ENCODE peak calls at places on chromosome 2, in ten cellular contexts. One of them, this sample, is unnamed.

GRCh38 chr2:109343460-109343859 is 214.5 kb downstream of the SH3RF3 start:
- DNase-seq in psoas muscle: no peak
- DNase-seq in HFFc6: no peak
- DNase-seq in HepG2: no peak
- DNase-seq in spleen: no peak
- DNase-seq in MM.1S: no peak
- DNase-seq in choroid plexus epithelial cell: no peak
- DNase-seq in MCF 10A: no peak
- DNase-seq in cardiac fibroblast: no peak
- DNase-seq in kidney: no peak
- DNase-seq in this sample: no peak

GRCh38 chr2:72921866-72922265 is 4.5 kb downstream of the EMX1 start:
- DNase-seq in psoas muscle: no peak
- DNase-seq in spleen: no peak
- DNase-seq in HFFc6: no peak
- DNase-seq in MCF 10A: no peak
- DNase-seq in choroid plexus epithelial cell: no peak
- DNase-seq in MM.1S: no peak
- DNase-seq in cardiac fibroblast: no peak
- DNase-seq in kidney: no peak
- DNase-seq in HepG2: no peak
- DNase-seq in this sample: no peak

GRCh38 chr2:72181616-72182015 is 34.0 kb upstream of the CYP26B1 start:
- DNase-seq in choroid plexus epithelial cell: no peak
- DNase-seq in psoas muscle: no peak
- DNase-seq in MM.1S: no peak
- DNase-seq in kidney: no peak
- DNase-seq in HepG2: no peak
- DNase-seq in spleen: no peak
- DNase-seq in cardiac fibroblast: no peak
- DNase-seq in MCF 10A: no peak
- DNase-seq in HFFc6: no peak
- DNase-seq in this sample: no peak

GRCh38 chr2:46036929-46037328 is 260.3 kb upstream of the EPAS1 start:
- DNase-seq in HFFc6: no peak
- DNase-seq in HepG2: no peak
- DNase-seq in kidney: no peak
- DNase-seq in spleen: no peak
- DNase-seq in cardiac fibroblast: peak; percentile 66
- DNase-seq in psoas muscle: no peak
- DNase-seq in MCF 10A: no peak
- DNase-seq in choroid plexus epithelial cell: peak; percentile 21
- DNase-seq in MM.1S: no peak
- DNase-seq in this sample: no peak

GRCh38 chr2:133553251-133553650 is 15.0 kb downstream of the NCKAP5 start:
- DNase-seq in MM.1S: no peak
- DNase-seq in psoas muscle: no peak
- DNase-seq in choroid plexus epithelial cell: no peak
- DNase-seq in HepG2: no peak
- DNase-seq in HFFc6: no peak
- DNase-seq in spleen: no peak
- DNase-seq in MCF 10A: no peak
- DNase-seq in cardiac fibroblast: no peak
- DNase-seq in kidney: no peak
- DNase-seq in this sample: no peak

GRCh38 chr2:86671304-86671981 is 47.8 kb upstream of the RNF103 start:
- DNase-seq in cardiac fibroblast: peak; percentile 59
- DNase-seq in spleen: no peak
- DNase-seq in choroid plexus epithelial cell: peak; percentile 61
- DNase-seq in MM.1S: no peak
- DNase-seq in kidney: no peak
- DNase-seq in HepG2: peak; percentile 15
- DNase-seq in HFFc6: no peak
- DNase-seq in MCF 10A: peak; percentile 18
- DNase-seq in psoas muscle: no peak
- DNase-seq in this sample: no peak

GRCh38 chr2:101230541-101230993 is 22.1 kb upstream of the CNOT11 start:
- DNase-seq in choroid plexus epithelial cell: peak; percentile 85
- DNase-seq in spleen: no peak
- DNase-seq in psoas muscle: no peak
- DNase-seq in kidney: no peak
- DNase-seq in HepG2: peak; percentile 86
- DNase-seq in cardiac fibroblast: no peak
- DNase-seq in HFFc6: peak; percentile 17
- DNase-seq in MCF 10A: no peak
- DNase-seq in MM.1S: no peak
- DNase-seq in this sample: no peak

GRCh38 chr2:147844691-147845607 is at the start of gene ACVR2A:
- DNase-seq in HFFc6: peak; percentile 24
- DNase-seq in choroid plexus epithelial cell: peak; percentile 39
- DNase-seq in cardiac fibroblast: peak; percentile 39
- DNase-seq in kidney: peak; percentile 83
- DNase-seq in MM.1S: peak; percentile 73
- DNase-seq in psoas muscle: peak; percentile 68
- DNase-seq in spleen: peak; percentile 82
- DNase-seq in MCF 10A: peak; percentile 57
- DNase-seq in HepG2: peak; percentile 31
- DNase-seq in this sample: no peak

GRCh38 chr2:170498559-170498958 is 216.6 kb upstream of the SP5 start:
- DNase-seq in MCF 10A: no peak
- DNase-seq in MM.1S: no peak
- DNase-seq in cardiac fibroblast: no peak
- DNase-seq in HFFc6: no peak
- DNase-seq in choroid plexus epithelial cell: no peak
- DNase-seq in psoas muscle: no peak
- DNase-seq in spleen: no peak
- DNase-seq in kidney: no peak
- DNase-seq in HepG2: no peak
- DNase-seq in this sample: no peak

GRCh38 chr2:138219961-138220360 is 255.7 kb downstream of the HNMT start:
- DNase-seq in psoas muscle: no peak
- DNase-seq in MM.1S: no peak
- DNase-seq in MCF 10A: no peak
- DNase-seq in kidney: no peak
- DNase-seq in cardiac fibroblast: peak; percentile 7
- DNase-seq in HFFc6: no peak
- DNase-seq in HepG2: peak; percentile 15
- DNase-seq in choroid plexus epithelial cell: no peak
- DNase-seq in spleen: no peak
- DNase-seq in this sample: no peak

DNA sequence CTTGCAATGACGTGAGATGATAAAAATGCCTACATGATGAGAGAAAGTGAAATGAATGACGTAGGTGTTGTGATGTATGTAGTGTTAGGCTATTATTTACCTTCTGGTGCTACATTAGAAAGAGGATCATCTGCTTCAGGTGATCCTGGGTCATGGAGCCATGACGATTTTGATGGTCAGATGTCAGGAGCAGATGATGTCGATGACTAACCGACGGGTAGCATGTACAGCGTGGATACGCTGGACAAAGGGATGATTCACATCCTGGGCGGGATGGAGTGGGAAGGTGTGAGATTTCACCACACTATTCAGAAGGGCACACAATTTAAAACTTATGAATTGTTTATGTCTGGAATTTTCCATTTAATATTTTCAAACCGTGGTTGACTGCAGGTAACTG is 43.5 kb upstream of the ACVR1C start:
- DNase-seq in MM.1S: no peak
- DNase-seq in HepG2: peak; percentile 5
- DNase-seq in choroid plexus epithelial cell: no peak
- DNase-seq in cardiac fibroblast: no peak
- DNase-seq in MCF 10A: peak; percentile 77
- DNase-seq in spleen: no peak
- DNase-seq in psoas muscle: no peak
- DNase-seq in HFFc6: no peak
- DNase-seq in kidney: no peak
- DNase-seq in this sample: no peak
- TF ChIP-seq CTCF in MM.1S: no peak
- TF ChIP-seq CTCF in HepG2: no peak
- TF ChIP-seq CTCF in choroid plexus epithelial cell: no peak
- TF ChIP-seq CTCF in cardiac fibroblast: no peak
- TF ChIP-seq CTCF in MCF 10A: no peak
- TF ChIP-seq CTCF in spleen: no peak
- TF ChIP-seq CTCF in psoas muscle: no peak
- TF ChIP-seq CTCF in HFFc6: no peak
- TF ChIP-seq CTCF in kidney: no peak
- TF ChIP-seq CTCF in this sample: no peak

DNA sequence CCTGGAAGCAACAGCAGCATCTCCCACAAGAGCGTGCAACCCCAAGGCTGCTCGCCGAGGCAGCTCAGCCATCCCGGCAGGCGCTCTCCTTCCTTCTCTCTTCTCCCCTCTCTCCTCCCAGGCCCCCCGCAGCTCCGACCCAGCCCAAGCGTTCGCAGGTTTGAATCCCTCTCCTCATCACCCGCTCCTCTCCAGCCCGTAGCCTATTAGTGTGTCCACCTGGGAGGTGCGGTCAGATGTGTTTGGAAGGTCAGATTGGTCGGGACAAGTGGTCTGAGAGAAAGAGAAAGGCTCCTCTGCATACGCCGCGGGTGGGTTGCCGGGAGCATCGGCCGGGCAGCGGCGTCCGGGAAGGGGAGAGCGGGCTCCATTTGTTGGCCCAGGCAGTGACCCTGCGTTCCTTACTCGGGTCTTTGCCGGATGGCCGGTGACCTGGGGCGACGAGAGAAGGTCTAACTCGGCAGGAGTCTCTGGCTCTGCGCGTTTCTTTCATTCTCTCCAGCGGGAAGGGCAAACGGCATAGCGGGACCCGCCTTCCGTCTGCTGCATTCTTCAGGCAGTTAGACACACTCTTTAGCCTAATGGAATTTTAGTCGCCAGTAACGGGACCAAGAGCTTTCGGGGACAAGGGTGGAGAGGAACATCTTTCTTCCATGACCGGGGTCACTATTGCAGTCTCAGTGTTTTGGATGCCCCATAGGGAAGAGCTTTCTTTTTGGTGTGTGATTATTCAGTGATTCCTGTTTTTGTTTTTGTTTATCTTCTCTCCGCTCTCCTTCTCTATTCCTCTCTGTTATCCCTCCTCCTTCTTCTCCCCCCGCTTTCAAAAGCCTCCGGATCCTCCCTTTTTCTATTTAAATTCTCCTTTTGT is 1.1 kb upstream of the TMEFF2 start:
- DNase-seq in MM.1S: no peak
- DNase-seq in spleen: peak; percentile 72
- DNase-seq in HFFc6: no peak
- DNase-seq in MCF 10A: peak; percentile 46
- DNase-seq in kidney: peak; percentile 63
- DNase-seq in choroid plexus epithelial cell: peak; percentile 20
- DNase-seq in cardiac fibroblast: peak; percentile 35
- DNase-seq in HepG2: no peak
- DNase-seq in psoas muscle: peak; percentile 44
- DNase-seq in this sample: peak; percentile 10
- TF ChIP-seq CTCF in MM.1S: no peak
- TF ChIP-seq CTCF in spleen: no peak
- TF ChIP-seq CTCF in HFFc6: no peak
- TF ChIP-seq CTCF in MCF 10A: no peak
- TF ChIP-seq CTCF in kidney: no peak
- TF ChIP-seq CTCF in choroid plexus epithelial cell: no peak
- TF ChIP-seq CTCF in cardiac fibroblast: no peak
- TF ChIP-seq CTCF in HepG2: no peak
- TF ChIP-seq CTCF in psoas muscle: no peak
- TF ChIP-seq CTCF in this sample: no peak

GRCh38 chr2:161223139-161223732 is 63.0 kb downstream of the TANK start:
- DNase-seq in spleen: no peak
- DNase-seq in HFFc6: peak; percentile 50
- DNase-seq in MM.1S: peak; percentile 52
- DNase-seq in HepG2: peak; percentile 51
- DNase-seq in kidney: no peak
- DNase-seq in choroid plexus epithelial cell: peak; percentile 79
- DNase-seq in cardiac fibroblast: peak; percentile 72
- DNase-seq in MCF 10A: peak; percentile 51
- DNase-seq in psoas muscle: no peak
- DNase-seq in this sample: no peak
- TF ChIP-seq CTCF in spleen: peak; percentile 64
- TF ChIP-seq CTCF in HFFc6: peak; percentile 90
- TF ChIP-seq CTCF in MM.1S: peak; percentile 63
- TF ChIP-seq CTCF in HepG2: peak; percentile 61
- TF ChIP-seq CTCF in kidney: peak; percentile 55
- TF ChIP-seq CTCF in choroid plexus epithelial cell: peak; percentile 62
- TF ChIP-seq CTCF in cardiac fibroblast: peak; percentile 47
- TF ChIP-seq CTCF in MCF 10A: peak; percentile 61
- TF ChIP-seq CTCF in psoas muscle: peak; percentile 81
- TF ChIP-seq CTCF in this sample: peak; percentile 80

GRCh38 chr2:158457826-158458616 is 1.3 kb downstream of the PKP4 start:
- DNase-seq in kidney: peak; percentile 93
- DNase-seq in choroid plexus epithelial cell: peak; percentile 62
- DNase-seq in spleen: no peak
- DNase-seq in HFFc6: peak; percentile 58
- DNase-seq in HepG2: peak; percentile 95
- DNase-seq in MCF 10A: peak; percentile 59
- DNase-seq in cardiac fibroblast: peak; percentile 60
- DNase-seq in psoas muscle: peak; percentile 81
- DNase-seq in MM.1S: peak; percentile 78
- DNase-seq in this sample: peak; percentile 72

GRCh38 chr2:158459161-158460003 is 2.6 kb downstream of the PKP4 start:
- DNase-seq in kidney: no peak
- DNase-seq in HFFc6: no peak
- DNase-seq in cardiac fibroblast: peak; percentile 12
- DNase-seq in HepG2: peak; percentile 20
- DNase-seq in spleen: no peak
- DNase-seq in psoas muscle: no peak
- DNase-seq in MM.1S: no peak
- DNase-seq in choroid plexus epithelial cell: peak; percentile 23
- DNase-seq in MCF 10A: peak; percentile 32
- DNase-seq in this sample: no peak

GRCh38 chr2:158458617-158458920 is 1.8 kb downstream of the PKP4 start:
- DNase-seq in spleen: no peak
- DNase-seq in cardiac fibroblast: peak; percentile 13
- DNase-seq in choroid plexus epithelial cell: peak; percentile 33
- DNase-seq in psoas muscle: no peak
- DNase-seq in kidney: no peak
- DNase-seq in HFFc6: no peak
- DNase-seq in MCF 10A: no peak
- DNase-seq in MM.1S: no peak
- DNase-seq in HepG2: peak; percentile 30
- DNase-seq in this sample: no peak

GRCh38 chr2:158457092-158457825 is 507 bp downstream of the PKP4 start:
- DNase-seq in MCF 10A: peak; percentile 65
- DNase-seq in MM.1S: peak; percentile 69
- DNase-seq in HepG2: peak; percentile 40
- DNase-seq in psoas muscle: peak; percentile 74
- DNase-seq in kidney: peak; percentile 89
- DNase-seq in cardiac fibroblast: peak; percentile 67
- DNase-seq in choroid plexus epithelial cell: peak; percentile 71
- DNase-seq in HFFc6: peak; percentile 48
- DNase-seq in spleen: peak; percentile 92
- DNase-seq in this sample: peak; percentile 70

GRCh38 chr2:158456309-158457066 is at the start of the genes CCDC148 and PKP4:
- DNase-seq in HFFc6: peak; percentile 88
- DNase-seq in MCF 10A: peak; percentile 95
- DNase-seq in HepG2: peak; percentile 94
- DNase-seq in cardiac fibroblast: peak; percentile 93
- DNase-seq in psoas muscle: peak; percentile 91
- DNase-seq in choroid plexus epithelial cell: peak; percentile 94
- DNase-seq in spleen: peak; percentile 96
- DNase-seq in kidney: peak; percentile 97
- DNase-seq in MM.1S: peak; percentile 94
- DNase-seq in this sample: peak; percentile 89
- TF ChIP-seq CTCF in HFFc6: no peak
- TF ChIP-seq CTCF in MCF 10A: no peak
- TF ChIP-seq CTCF in HepG2: peak; percentile 44
- TF ChIP-seq CTCF in cardiac fibroblast: peak; percentile 36
- TF ChIP-seq CTCF in psoas muscle: no peak
- TF ChIP-seq CTCF in choroid plexus epithelial cell: peak; percentile 18
- TF ChIP-seq CTCF in spleen: no peak
- TF ChIP-seq CTCF in kidney: no peak
- TF ChIP-seq CTCF in MM.1S: no peak
- TF ChIP-seq CTCF in this sample: peak; percentile 25